ENCODE peak calls at places on chromosomes 3 and 15, in ten cellular contexts. Q, E, S, D, R, P, L, J, O and A are unnamed samples.

GRCh38 chr15:100694381-100695012 is 92.1 kb downstream of the ASB7 start:
- DNase-seq in Q (peak), E (peak), S (peak), D (no peak), R (peak), P (no peak), L (peak), J (peak), O (no peak), A (no peak)

GRCh38 chr3:170222647-170223541 is 670 bp downstream of the PRKCI start:
- DNase-seq in Q (peak), E (peak), S (peak), D (peak), R (no peak), P (no peak), L (peak), J (peak), O (peak), A (peak)

GRCh38 chr15:40388941-40389823 is 6.7 kb downstream of the KNSTRN start:
- DNase-seq in Q (no peak), E (no peak), S (no peak), D (no peak), R (peak), P (no peak), L (no peak), J (peak), O (no peak), A (no peak)

GRCh38 chr15:72676838-72677237 is 9.1 kb downstream of the HIGD2B start:
- DNase-seq in Q (no peak), E (no peak), S (no peak), D (no peak), R (no peak), P (no peak), L (no peak), J (no peak), O (no peak), A (no peak)

GRCh38 chr15:78075490-78076230 is 1.9 kb downstream of the TBC1D2B start:
- DNase-seq in Q (no peak), E (peak), S (peak), D (peak), R (peak), P (no peak), L (peak), J (peak), O (no peak), A (peak)

GRCh38 chr3:177977381-177978158 is 558.7 kb upstream of the KCNMB2 start:
- DNase-seq in Q (no peak), E (no peak), S (no peak), D (no peak), R (peak), P (no peak), L (no peak), J (peak), O (no peak), A (peak)

GRCh38 chr3:124834723-124835718 is 52.1 kb downstream of the ITGB5 start:
- DNase-seq in Q (peak), E (peak), S (peak), D (peak), R (peak), P (peak), L (no peak), J (peak), O (peak), A (peak)

GRCh38 chr3:52041118-52041847 is 15.1 kb downstream of the DUSP7 start:
- DNase-seq in Q (peak), E (no peak), S (peak), D (no peak), R (no peak), P (no peak), L (no peak), J (no peak), O (no peak), A (no peak)

GRCh38 chr3:52831500-52832301 is 1.2 kb upstream of the ITIH4 start:
- DNase-seq in Q (no peak), E (peak), S (no peak), D (peak), R (peak), P (peak), L (peak), J (peak), O (no peak), A (peak)

GRCh38 chr3:16112910-16113504 is 61.5 kb upstream of the GALNT15 start:
- DNase-seq in Q (no peak), E (no peak), S (no peak), D (no peak), R (peak), P (no peak), L (no peak), J (peak), O (no peak), A (no peak)

GRCh38 chr15:63933522-63933921 is 99.8 kb upstream of the HERC1 start:
- DNase-seq in Q (no peak), E (no peak), S (no peak), D (no peak), R (no peak), P (no peak), L (no peak), J (no peak), O (no peak), A (no peak)

GRCh38 chr3:11643212-11644087 is at the start of gene VGLL4:
- DNase-seq in Q (peak), E (peak), S (peak), D (peak), R (peak), P (peak), L (peak), J (peak), O (peak), A (peak)
- TF ChIP-seq CTCF in Q (no peak), E (no peak), S (no peak), D (no peak), R (peak), P (peak), L (no peak), J (peak), O (no peak), A (peak)

GRCh38 chr3:127342735-127343134 is 54.9 kb upstream of the PRR20G start:
- DNase-seq in Q (no peak), E (no peak), S (no peak), D (no peak), R (no peak), P (no peak), L (no peak), J (no peak), O (no peak), A (no peak)
- TF ChIP-seq CTCF in Q (no peak), E (no peak), S (no peak), D (no peak), R (no peak), P (no peak), L (no peak), J (no peak), O (no peak), A (no peak)

GRCh38 chr15:57095896-57096295 is 177.5 kb downstream of the TCF12 start:
- DNase-seq in Q (no peak), E (no peak), S (no peak), D (no peak), R (no peak), P (no peak), L (no peak), J (no peak), O (no peak), A (no peak)

GRCh38 chr15:57091626-57092025 is 173.2 kb downstream of the TCF12 start:
- DNase-seq in Q (no peak), E (no peak), S (no peak), D (no peak), R (no peak), P (no peak), L (no peak), J (no peak), O (no peak), A (no peak)

GRCh38 chr15:57092252-57092651 is 173.8 kb downstream of the TCF12 start:
- DNase-seq in Q (no peak), E (no peak), S (no peak), D (no peak), R (no peak), P (no peak), L (no peak), J (no peak), O (no peak), A (no peak)

GRCh38 chr15:57097246-57097645 is 178.8 kb downstream of the TCF12 start:
- DNase-seq in Q (no peak), E (no peak), S (no peak), D (no peak), R (no peak), P (no peak), L (no peak), J (no peak), O (no peak), A (no peak)

GRCh38 chr15:57094594-57095257 is 176.3 kb downstream of the TCF12 start:
- DNase-seq in Q (no peak), E (no peak), S (no peak), D (no peak), R (no peak), P (no peak), L (no peak), J (no peak), O (no peak), A (no peak)
- TF ChIP-seq CTCF in Q (no peak), E (no peak), S (no peak), D (no peak), R (no peak), P (no peak), L (no peak), J (no peak), O (no peak), A (no peak)

GRCh38 chr3:154758109-154758868 is 321.8 kb upstream of the MME start:
- DNase-seq in Q (no peak), E (no peak), S (no peak), D (no peak), R (peak), P (no peak), L (no peak), J (peak), O (no peak), A (peak)
- TF ChIP-seq CTCF in Q (peak), E (no peak), S (peak), D (peak), R (peak), P (peak), L (peak), J (peak), O (peak), A (peak)

DNA sequence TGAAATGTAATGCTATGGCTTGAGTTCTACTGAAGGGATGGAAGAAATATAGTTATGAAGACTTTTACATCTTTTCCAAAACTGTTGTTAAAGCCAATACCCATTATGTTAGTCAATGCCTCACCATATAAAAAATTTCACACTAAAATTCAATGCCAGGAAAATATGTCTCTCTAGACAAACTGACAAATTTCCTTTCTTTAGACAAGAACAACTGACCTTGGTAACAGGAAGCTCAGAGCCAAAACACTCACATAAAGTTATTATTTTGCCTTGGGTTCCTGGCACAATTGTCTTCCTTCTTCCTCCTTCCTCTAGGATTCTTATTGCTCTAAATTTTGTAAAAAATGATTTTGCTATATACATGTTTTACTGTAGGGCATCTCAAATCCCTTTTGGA is 26.7 kb downstream of the INTS14 start:
- DNase-seq in Q (no peak), E (no peak), S (no peak), D (no peak), R (no peak), P (no peak), L (no peak), J (no peak), O (no peak), A (no peak)
- TF ChIP-seq CTCF in Q (no peak), E (no peak), S (no peak), D (no peak), R (no peak), P (no peak), L (no peak), J (no peak), O (no peak), A (no peak)